ENCODE peak calls at places on chromosomes 7 and 10, in five cellular contexts. T, K, V, O and N are unnamed samples.

GRCh38 chr7:50682079-50682478 is 100.6 kb downstream of the GRB10 start:
- DNase-seq in T (no peak), K (no peak), V (no peak), O (no peak), N (no peak)

GRCh38 chr10:111739160-111739712 is 444.3 kb downstream of the GPAM start:
- DNase-seq in T (peak), K (no peak), V (peak), O (peak), N (no peak)

GRCh38 chr10:112201334-112201733 is 17.8 kb upstream of the GPAM start:
- DNase-seq in T (no peak), K (no peak), V (no peak), O (no peak), N (no peak)

GRCh38 chr10:52499281-52499680 is 185.2 kb downstream of the DKK1 start:
- DNase-seq in T (no peak), K (no peak), V (peak), O (no peak), N (no peak)

GRCh38 chr7:148722340-148723165 is 23.9 kb downstream of the CUL1 start:
- DNase-seq in T (no peak), K (no peak), V (no peak), O (no peak), N (no peak)

GRCh38 chr7:80485721-80486120 is 26.1 kb downstream of the GNAT3 start:
- DNase-seq in T (no peak), K (no peak), V (no peak), O (no peak), N (no peak)

GRCh38 chr7:116588641-116589594 is 64.1 kb downstream of the CAV1 start:
- DNase-seq in T (peak), K (peak), V (peak), O (peak), N (peak)

GRCh38 chr7:4845740-4846142 is 16.1 kb downstream of the PAPOLB start:
- DNase-seq in T (peak), K (no peak), V (peak), O (peak), N (peak)

GRCh38 chr7:100693312-100694195 is 496 bp downstream of the GIGYF1 start:
- DNase-seq in T (peak), K (no peak), V (peak), O (peak), N (peak)

GRCh38 chr7:326845-327304 is 36.9 kb downstream of the FOXL3 start:
- DNase-seq in T (no peak), K (no peak), V (peak), O (no peak), N (no peak)

GRCh38 chr10:102416181-102417094 is 2.1 kb downstream of the PSD start:
- DNase-seq in T (no peak), K (no peak), V (no peak), O (no peak), N (no peak)

GRCh38 chr10:102420443-102420809 is 210 bp upstream of the FBXL15 start:
- DNase-seq in T (peak), K (no peak), V (peak), O (peak), N (peak)

GRCh38 chr10:102419561-102420442 is 834 bp upstream of the FBXL15 start:
- DNase-seq in T (peak), K (no peak), V (peak), O (peak), N (peak)

GRCh38 chr10:102420810-102421644 is at the start of gene FBXL15:
- DNase-seq in T (peak), K (peak), V (peak), O (peak), N (peak)

GRCh38 chr10:102418612-102419560 is at the start of gene PSD:
- DNase-seq in T (peak), K (no peak), V (no peak), O (peak), N (no peak)
- TF ChIP-seq EZH2phosphoT487 in T (no peak), K (no peak), V (no peak), O (no peak), N (no peak)

GRCh38 chr7:74028321-74028812 is 394 bp downstream of the ELN start:
- DNase-seq in T (no peak), K (no peak), V (no peak), O (no peak), N (no peak)
- H3K27ac ChIP-seq in T (no peak), K (no peak), V (peak), O (no peak), N (no peak)

GRCh38 chr7:16846611-16847165 is 35.1 kb downstream of the AGR3 start:
- DNase-seq in T (no peak), K (no peak), V (no peak), O (no peak), N (no peak)

GRCh38 chr7:16850772-16851466 is 30.9 kb downstream of the AGR3 start:
- DNase-seq in T (no peak), K (no peak), V (no peak), O (no peak), N (no peak)

GRCh38 chr7:16845746-16846145 is 36.0 kb downstream of the AGR3 start:
- DNase-seq in T (no peak), K (no peak), V (no peak), O (no peak), N (no peak)

GRCh38 chr7:16849295-16850148 is 32.3 kb downstream of the AGR3 start:
- DNase-seq in T (no peak), K (no peak), V (no peak), O (no peak), N (no peak)

DNA sequence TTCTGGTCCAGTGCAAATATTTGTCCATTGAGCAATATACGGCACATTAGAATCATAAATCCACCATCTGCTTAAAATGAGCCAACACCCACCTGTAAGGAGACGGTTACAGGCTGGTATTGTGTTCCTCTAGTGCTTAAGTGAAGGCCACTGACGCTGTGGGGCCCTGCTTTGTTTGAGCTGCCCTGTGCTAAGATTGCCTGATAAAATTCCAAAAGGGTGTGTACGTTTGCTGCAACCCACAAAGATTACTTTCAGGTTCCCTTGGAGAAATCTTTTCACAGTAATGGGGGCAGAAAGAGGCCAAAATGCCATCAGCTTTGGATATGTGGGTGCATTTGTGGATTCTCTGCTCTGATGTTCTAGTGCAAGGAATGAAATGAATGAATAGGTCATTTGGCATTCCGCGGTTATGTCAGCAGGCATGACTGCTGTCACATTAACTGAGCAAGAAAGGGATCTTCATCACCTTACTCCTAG is 34.4 kb downstream of the AGR3 start:
- DNase-seq in T (no peak), K (no peak), V (peak), O (no peak), N (no peak)
- TF ChIP-seq EZH2phosphoT487 in T (no peak), K (no peak), V (no peak), O (no peak), N (no peak)

GRCh38 chr10:97335995-97336394 is 1.5 kb upstream of the FRAT2 start:
- DNase-seq in T (no peak), K (no peak), V (no peak), O (no peak), N (no peak)
- H3K27ac ChIP-seq in T (peak), K (no peak), V (no peak), O (no peak), N (no peak)

GRCh38 chr7:137847418-137848050 is 760 bp upstream of the DGKI start:
- DNase-seq in T (peak), K (no peak), V (peak), O (peak), N (peak)
- TF ChIP-seq EZH2phosphoT487 in T (no peak), K (no peak), V (no peak), O (peak), N (no peak)

DNA sequence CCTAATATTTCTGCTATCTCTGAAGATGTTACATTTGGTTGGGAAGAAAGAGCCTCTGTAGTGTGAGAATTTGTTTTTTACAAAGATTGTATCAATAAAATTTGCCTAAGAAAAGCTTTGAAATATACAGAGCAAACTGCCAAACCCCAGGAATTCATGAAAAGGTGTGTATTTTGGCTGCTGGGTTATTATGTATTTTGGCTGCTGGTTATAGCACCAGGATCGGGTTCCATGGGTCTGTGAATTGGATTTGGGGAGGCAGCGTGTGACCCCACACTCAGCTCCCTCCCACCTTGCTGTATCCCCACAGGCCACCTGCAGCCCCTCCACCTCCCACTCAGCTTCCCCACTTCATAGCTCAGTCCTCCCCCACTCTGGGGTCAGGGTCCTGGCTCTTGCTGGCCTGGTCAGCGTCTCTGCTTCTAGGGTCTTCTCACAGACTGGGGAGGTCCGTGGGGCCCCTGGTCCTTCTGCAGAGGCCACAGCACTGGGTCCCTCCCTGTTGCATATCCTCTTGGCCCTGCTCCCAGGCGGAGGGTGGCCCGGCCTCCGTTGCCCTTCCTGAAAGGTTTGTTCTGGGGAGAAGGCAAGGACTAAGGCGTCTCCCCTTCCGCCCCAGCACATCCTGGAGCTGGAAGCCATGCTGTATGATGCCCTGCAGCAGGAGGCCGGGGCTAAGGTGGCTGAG is 24.0 kb upstream of the DPYSL4 start:
- DNase-seq in T (no peak), K (no peak), V (no peak), O (no peak), N (no peak)
- H3K27ac ChIP-seq in T (no peak), K (no peak), V (no peak), O (no peak), N (no peak)

GRCh38 chr7:153090209-153090608 is 330.7 kb downstream of the ACTR3B start:
- DNase-seq in T (no peak), K (no peak), V (no peak), O (no peak), N (no peak)

GRCh38 chr7:153088601-153089000 is 329.0 kb downstream of the ACTR3B start:
- DNase-seq in T (no peak), K (no peak), V (no peak), O (no peak), N (no peak)

GRCh38 chr7:153090757-153091156 is 331.2 kb downstream of the ACTR3B start:
- DNase-seq in T (no peak), K (no peak), V (no peak), O (no peak), N (no peak)

GRCh38 chr7:153084283-153084682 is 324.7 kb downstream of the ACTR3B start:
- DNase-seq in T (no peak), K (no peak), V (no peak), O (no peak), N (no peak)

DNA sequence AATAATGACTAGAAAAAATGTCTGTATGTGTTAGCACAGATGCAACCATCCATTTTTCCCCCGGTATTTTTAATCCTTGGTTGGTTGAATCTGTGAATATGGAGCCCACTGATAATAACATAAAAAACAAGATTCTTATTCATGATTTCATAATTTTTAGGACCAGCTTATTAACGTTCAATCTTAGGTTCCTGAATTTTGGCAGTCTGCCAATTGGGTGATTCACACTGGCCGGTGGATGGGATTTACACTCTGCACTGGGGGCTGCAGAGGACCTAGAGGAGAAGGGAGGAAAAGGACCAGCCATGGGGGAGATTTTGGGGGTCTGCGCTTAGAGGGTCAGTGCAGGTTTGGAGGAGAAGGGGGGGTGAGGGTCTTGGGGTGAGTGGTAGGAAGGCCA is 327.9 kb downstream of the ACTR3B start:
- DNase-seq in T (no peak), K (no peak), V (no peak), O (no peak), N (no peak)
- TF ChIP-seq EZH2phosphoT487 in T (no peak), K (no peak), V (no peak), O (no peak), N (no peak)

GRCh38 chr7:101899616-101900015 is 82.2 kb downstream of the CUX1 start:
- DNase-seq in T (no peak), K (no peak), V (no peak), O (no peak), N (no peak)
- H3K27ac ChIP-seq in T (peak), K (no peak), V (no peak), O (no peak), N (peak)